ENCODE peak calls at places on chromosome 10, in four cellular contexts. One of them, this sample, is unnamed.

GRCh38 chr10:77726301-77726700 is 88.7 kb upstream of the KCNMA1 start:
- DNase-seq in GM12878: no peak
- DNase-seq in HepG2: no peak
- DNase-seq in K562: no peak
- DNase-seq in this sample: no peak

GRCh38 chr10:113139695-113140094 is 189.6 kb downstream of the TCF7L2 start:
- DNase-seq in GM12878: no peak
- DNase-seq in HepG2: no peak
- DNase-seq in K562: no peak
- DNase-seq in this sample: no peak

GRCh38 chr10:116866066-116866465 is 16.8 kb downstream of the ENO4 start:
- DNase-seq in GM12878: no peak
- DNase-seq in HepG2: no peak
- DNase-seq in K562: no peak
- DNase-seq in this sample: no peak

GRCh38 chr10:124698560-124699470 is 45.4 kb downstream of the FAM53B start:
- DNase-seq in GM12878: no peak
- DNase-seq in HepG2: no peak
- DNase-seq in K562: no peak
- DNase-seq in this sample: no peak

GRCh38 chr10:45308707-45309106 is 6.7 kb downstream of the OR13A1 start:
- DNase-seq in GM12878: peak; percentile 16
- DNase-seq in HepG2: no peak
- DNase-seq in K562: peak; percentile 41
- DNase-seq in this sample: no peak

GRCh38 chr10:13334556-13334955 is 13.5 kb downstream of the SEPHS1 start:
- DNase-seq in GM12878: no peak
- DNase-seq in HepG2: no peak
- DNase-seq in K562: no peak
- DNase-seq in this sample: no peak

GRCh38 chr10:117162093-117163021 is 24.3 kb upstream of the VAX1 start:
- DNase-seq in GM12878: no peak
- DNase-seq in HepG2: no peak
- DNase-seq in K562: no peak
- DNase-seq in this sample: peak; percentile 80

GRCh38 chr10:124259139-124259825 is 159.4 kb downstream of the OAT start:
- DNase-seq in GM12878: no peak
- DNase-seq in HepG2: peak; percentile 47
- DNase-seq in K562: no peak
- DNase-seq in this sample: peak; percentile 51

GRCh38 chr10:43970018-43970698 is 321.5 kb upstream of the ZNF32 start:
- DNase-seq in GM12878: no peak
- DNase-seq in HepG2: no peak
- DNase-seq in K562: no peak
- DNase-seq in this sample: no peak

GRCh38 chr10:11489591-11489990 is 121.9 kb downstream of the USP6NL start:
- DNase-seq in GM12878: no peak
- DNase-seq in HepG2: no peak
- DNase-seq in K562: no peak
- DNase-seq in this sample: no peak

GRCh38 chr10:116274141-116274861 is 1.3 kb upstream of the GFRA1 start:
- DNase-seq in GM12878: no peak
- DNase-seq in HepG2: no peak
- DNase-seq in K562: no peak
- DNase-seq in this sample: peak; percentile 41

GRCh38 chr10:131849591-131850489 is 51.0 kb upstream of the PPP2R2D start:
- DNase-seq in GM12878: no peak
- DNase-seq in HepG2: no peak
- DNase-seq in K562: no peak
- DNase-seq in this sample: no peak

GRCh38 chr10:20406607-20407188 is 490.4 kb downstream of the NEBL start:
- DNase-seq in GM12878: no peak
- DNase-seq in HepG2: no peak
- DNase-seq in K562: no peak
- DNase-seq in this sample: no peak

GRCh38 chr10:100718197-100718742 is 27.1 kb upstream of the PAX2 start:
- DNase-seq in GM12878: no peak
- DNase-seq in HepG2: no peak
- DNase-seq in K562: no peak
- DNase-seq in this sample: no peak

GRCh38 chr10:60114765-60115586 is 208.6 kb upstream of the CCDC6 start:
- DNase-seq in GM12878: no peak
- DNase-seq in HepG2: peak; percentile 21
- DNase-seq in K562: peak; percentile 58
- DNase-seq in this sample: no peak

GRCh38 chr10:44308935-44309334 is 76.0 kb downstream of the CXCL12 start:
- DNase-seq in GM12878: no peak
- DNase-seq in HepG2: no peak
- DNase-seq in K562: no peak
- DNase-seq in this sample: no peak

GRCh38 chr10:30857803-30858202 is 173.9 kb downstream of the ZNF438 start:
- DNase-seq in GM12878: no peak
- DNase-seq in HepG2: no peak
- DNase-seq in K562: no peak
- DNase-seq in this sample: no peak

GRCh38 chr10:114550756-114551290 is 107.3 kb downstream of the ABLIM1 start:
- DNase-seq in GM12878: no peak
- DNase-seq in HepG2: peak; percentile 30
- DNase-seq in K562: no peak
- DNase-seq in this sample: no peak

GRCh38 chr10:47379445-47379785 is 4.7 kb downstream of the ZNF488 start:
- DNase-seq in GM12878: no peak
- DNase-seq in HepG2: no peak
- DNase-seq in K562: no peak
- DNase-seq in this sample: no peak

GRCh38 chr10:88450201-88450600 is 132.9 kb downstream of the RNLS start:
- DNase-seq in GM12878: no peak
- DNase-seq in HepG2: no peak
- DNase-seq in K562: no peak
- DNase-seq in this sample: no peak

GRCh38 chr10:1412531-1413189 is 324.7 kb downstream of the ADARB2 start:
- DNase-seq in GM12878: no peak
- DNase-seq in HepG2: no peak
- DNase-seq in K562: no peak
- DNase-seq in this sample: no peak

GRCh38 chr10:2933924-2934323 is 133.4 kb upstream of the PFKP start:
- DNase-seq in GM12878: no peak
- DNase-seq in HepG2: no peak
- DNase-seq in K562: no peak
- DNase-seq in this sample: no peak

GRCh38 chr10:86411281-86411841 is 44.8 kb upstream of the GRID1 start:
- DNase-seq in GM12878: peak; percentile 74
- DNase-seq in HepG2: peak; percentile 58
- DNase-seq in K562: no peak
- DNase-seq in this sample: no peak

GRCh38 chr10:15627617-15628196 is 92.0 kb downstream of the ITGA8 start:
- DNase-seq in GM12878: no peak
- DNase-seq in HepG2: no peak
- DNase-seq in K562: no peak
- DNase-seq in this sample: no peak

GRCh38 chr10:95728535-95728934 is 27.4 kb upstream of the ENTPD1 start:
- DNase-seq in GM12878: no peak
- DNase-seq in HepG2: no peak
- DNase-seq in K562: no peak
- DNase-seq in this sample: no peak

GRCh38 chr10:44391981-44392380 is 7.1 kb upstream of the CXCL12 start:
- DNase-seq in GM12878: no peak
- DNase-seq in HepG2: no peak
- DNase-seq in K562: no peak
- DNase-seq in this sample: no peak

GRCh38 chr10:26254616-26255015 is 38.0 kb downstream of the GAD2 start:
- DNase-seq in GM12878: no peak
- DNase-seq in HepG2: no peak
- DNase-seq in K562: no peak
- DNase-seq in this sample: no peak

GRCh38 chr10:78774999-78775711 is 293.6 kb upstream of the ZMIZ1 start:
- DNase-seq in GM12878: no peak
- DNase-seq in HepG2: peak; percentile 85
- DNase-seq in K562: no peak
- DNase-seq in this sample: no peak
- TF ChIP-seq TCF7 in GM12878: no peak
- TF ChIP-seq TCF7 in HepG2: no peak
- TF ChIP-seq TCF7 in K562: no peak
- TF ChIP-seq TCF7 in this sample: no peak

GRCh38 chr10:5555031-5555510 is 30.3 kb downstream of the CALML3 start:
- DNase-seq in GM12878: no peak
- DNase-seq in HepG2: no peak
- DNase-seq in K562: no peak
- DNase-seq in this sample: no peak

GRCh38 chr10:5555881-5556280 is 31.1 kb downstream of the CALML3 start:
- DNase-seq in GM12878: no peak
- DNase-seq in HepG2: no peak
- DNase-seq in K562: no peak
- DNase-seq in this sample: no peak

GRCh38 chr10:5557040-5557721 is 32.4 kb downstream of the CALML3 start:
- DNase-seq in GM12878: no peak
- DNase-seq in HepG2: no peak
- DNase-seq in K562: no peak
- DNase-seq in this sample: no peak

GRCh38 chr10:5557799-5558771 is 33.3 kb downstream of the CALML3 start:
- DNase-seq in GM12878: no peak
- DNase-seq in HepG2: no peak
- DNase-seq in K562: no peak
- DNase-seq in this sample: peak; percentile 34

GRCh38 chr10:5556576-5556975 is 31.8 kb downstream of the CALML3 start:
- DNase-seq in GM12878: no peak
- DNase-seq in HepG2: no peak
- DNase-seq in K562: no peak
- DNase-seq in this sample: no peak
- TF ChIP-seq TCF7 in GM12878: no peak
- TF ChIP-seq TCF7 in HepG2: no peak
- TF ChIP-seq TCF7 in K562: no peak
- TF ChIP-seq TCF7 in this sample: no peak

DNA sequence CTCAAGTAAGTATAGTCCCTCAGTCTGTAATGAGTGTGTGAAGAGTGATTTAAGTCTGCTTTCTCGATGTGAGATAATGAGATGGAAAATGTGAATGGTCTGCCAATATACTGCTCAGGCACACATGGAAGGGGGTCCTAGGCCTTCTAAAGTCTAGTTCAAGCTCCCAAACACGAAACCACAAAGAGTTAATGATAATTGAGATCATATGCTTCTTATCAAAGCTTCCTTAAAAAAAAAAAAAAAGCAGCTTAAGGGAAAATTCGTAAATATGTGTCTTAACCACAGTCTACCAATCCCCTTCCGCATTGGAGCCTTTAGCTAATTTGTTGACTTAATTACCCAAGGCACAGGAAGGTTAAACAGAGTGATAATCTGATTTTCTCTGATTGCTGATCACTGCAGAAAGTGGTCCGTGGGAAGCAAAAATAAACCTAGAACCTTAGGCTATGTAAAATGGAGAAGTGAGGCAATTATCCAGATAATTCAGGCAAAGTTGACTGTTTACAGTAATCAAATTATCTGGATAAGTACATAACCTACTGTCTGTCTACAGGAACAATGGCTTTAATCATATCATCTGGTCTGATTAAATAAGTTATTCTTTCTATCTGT is 172.9 kb downstream of the MBL2 start:
- DNase-seq in GM12878: no peak
- DNase-seq in HepG2: no peak
- DNase-seq in K562: no peak
- DNase-seq in this sample: no peak
- TF ChIP-seq TCF7 in GM12878: no peak
- TF ChIP-seq TCF7 in HepG2: no peak
- TF ChIP-seq TCF7 in K562: no peak
- TF ChIP-seq TCF7 in this sample: no peak

GRCh38 chr10:48448796-48449195 is 142.3 kb downstream of the MAPK8 start:
- DNase-seq in GM12878: no peak
- DNase-seq in HepG2: no peak
- DNase-seq in K562: peak; percentile 11
- DNase-seq in this sample: no peak
- TF ChIP-seq TCF7 in GM12878: no peak
- TF ChIP-seq TCF7 in HepG2: no peak
- TF ChIP-seq TCF7 in K562: no peak
- TF ChIP-seq TCF7 in this sample: no peak

DNA sequence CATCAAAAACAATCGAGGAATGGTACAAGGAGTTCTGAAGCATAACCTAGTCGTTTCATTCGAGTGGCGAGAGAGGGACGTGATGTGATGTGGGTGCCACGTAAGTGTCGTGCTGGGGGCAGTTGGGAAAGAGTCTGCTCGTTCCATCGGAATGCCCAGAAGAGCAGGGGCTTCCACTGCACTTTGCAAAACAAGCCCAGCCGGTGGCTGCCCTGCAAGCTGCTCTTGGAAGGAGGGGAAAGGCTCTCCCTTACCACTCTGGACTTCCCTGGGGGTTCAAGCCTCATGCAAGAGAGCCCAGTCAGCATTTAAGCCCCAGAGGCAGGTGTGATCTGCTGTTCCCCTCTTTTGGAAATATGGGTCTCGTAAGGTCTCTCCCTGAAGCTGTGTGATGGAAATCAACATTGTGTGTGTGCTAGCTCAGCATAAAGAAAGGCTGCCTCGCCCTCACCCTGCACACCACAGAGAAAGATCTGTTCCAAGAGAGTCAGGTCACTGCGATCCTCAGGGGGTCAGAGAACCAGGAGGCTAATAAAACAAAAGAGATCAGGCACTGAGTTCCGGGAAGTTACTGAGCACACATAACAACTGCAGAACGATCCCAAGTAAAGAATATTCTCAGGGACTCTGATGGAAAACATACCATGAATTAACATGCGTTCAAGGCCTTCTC is 212.6 kb downstream of the ADAM12 start:
- DNase-seq in GM12878: no peak
- DNase-seq in HepG2: no peak
- DNase-seq in K562: no peak
- DNase-seq in this sample: no peak
- TF ChIP-seq TCF7 in GM12878: no peak
- TF ChIP-seq TCF7 in HepG2: no peak
- TF ChIP-seq TCF7 in K562: no peak
- TF ChIP-seq TCF7 in this sample: no peak

DNA sequence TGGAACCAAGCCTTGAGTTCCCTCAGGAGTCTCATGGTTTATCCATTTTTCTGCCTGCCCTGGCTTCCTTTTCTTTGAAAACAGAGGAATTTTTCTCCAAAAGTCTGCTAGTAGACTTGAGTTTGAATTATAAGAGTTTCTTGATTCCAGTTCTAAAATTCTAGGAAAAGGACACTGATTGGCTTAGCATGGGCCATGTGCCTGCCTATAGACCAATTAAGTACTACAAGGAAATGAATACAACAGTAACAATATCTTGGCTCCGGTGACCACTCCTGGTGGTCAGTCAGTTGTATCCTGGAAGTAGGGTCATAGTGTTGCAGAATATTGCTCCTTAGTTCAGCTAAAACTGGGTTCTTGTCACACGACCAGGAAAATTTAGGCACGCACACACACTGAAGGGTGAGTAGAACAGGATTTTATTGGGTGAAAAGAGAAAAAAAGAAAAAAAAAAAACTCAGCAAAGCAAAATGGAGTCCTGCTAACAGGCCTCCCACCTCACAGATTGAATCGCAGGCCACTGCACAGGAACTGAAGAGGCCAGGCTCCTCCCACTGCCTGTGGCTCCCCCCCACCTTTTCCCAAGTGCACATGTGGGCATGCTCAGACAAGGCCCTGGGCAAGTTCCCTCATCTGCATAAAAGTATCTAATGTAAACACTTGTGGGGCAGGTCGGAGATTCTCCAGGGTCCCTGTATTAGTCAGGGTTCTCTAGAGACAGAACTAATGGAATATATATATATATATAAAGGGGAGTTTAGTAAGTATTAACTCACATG is 155.1 kb downstream of the LYZL1 start:
- DNase-seq in GM12878: no peak
- DNase-seq in HepG2: peak; percentile 50
- DNase-seq in K562: peak; percentile 27
- DNase-seq in this sample: no peak
- TF ChIP-seq TCF7 in GM12878: no peak
- TF ChIP-seq TCF7 in HepG2: no peak
- TF ChIP-seq TCF7 in K562: no peak
- TF ChIP-seq TCF7 in this sample: no peak